ENCODE peak calls at places on chromosomes 4 and X, in six cellular contexts. P, V, F, E, W and U are unnamed samples.
A peak's percentile ranks its signal among the peaks of the same experiment; 100 is the strongest.

GRCh38 chr4:69497081-69497480 is 1.4 kb upstream of the UGT2B4 start:
- DNase-seq in P (no peak), V (no peak), F (no peak), E (no peak), W (peak; percentile 0), U (no peak)

GRCh38 chrX:85024562-85024961 is 20.9 kb downstream of the APOOL start:
- DNase-seq in P (no peak), V (no peak), F (no peak), E (no peak), W (no peak), U (no peak)

GRCh38 chrX:119693032-119693995 is at the start of gene SEPTIN6:
- DNase-seq in P (peak; percentile 81), V (peak; percentile 37), F (peak; percentile 88), E (peak; percentile 59), W (peak; percentile 53), U (peak; percentile 65)

GRCh38 chr4:119050501-119051090 is 85.0 kb upstream of the MYOZ2 start:
- DNase-seq in P (no peak), V (no peak), F (no peak), E (no peak), W (no peak), U (no peak)

GRCh38 chrX:102860235-102860634 is 76.8 kb upstream of the RAB40AL start:
- DNase-seq in P (no peak), V (no peak), F (no peak), E (no peak), W (no peak), U (no peak)

GRCh38 chrX:103538728-103539127 is 19.4 kb upstream of the RAB40A start:
- DNase-seq in P (no peak), V (no peak), F (no peak), E (no peak), W (no peak), U (no peak)

GRCh38 chr4:16227462-16227868 is 1.2 kb upstream of the TAPT1 start:
- DNase-seq in P (peak; percentile 61), V (no peak), F (peak; percentile 18), E (no peak), W (peak; percentile 25), U (no peak)

GRCh38 chr4:86592553-86593249 is 1.4 kb upstream of the PTPN13 start:
- DNase-seq in P (no peak), V (no peak), F (no peak), E (no peak), W (peak; percentile 80), U (no peak)

GRCh38 chr4:22356996-22357596 is 158.8 kb downstream of the ADGRA3 start:
- DNase-seq in P (no peak), V (peak; percentile 58), F (no peak), E (no peak), W (peak; percentile 30), U (no peak)

GRCh38 chr4:1771555-1772305 is 21.4 kb upstream of the FGFR3 start:
- DNase-seq in P (no peak), V (no peak), F (no peak), E (no peak), W (no peak), U (no peak)

GRCh38 chrX:56281789-56282188 is 49.6 kb downstream of the KLF8 start:
- DNase-seq in P (no peak), V (no peak), F (peak; percentile 2), E (no peak), W (peak; percentile 15), U (no peak)

GRCh38 chrX:39982927-39983326 is 114.8 kb downstream of the BCOR start:
- DNase-seq in P (no peak), V (no peak), F (no peak), E (no peak), W (no peak), U (no peak)

GRCh38 chr4:121156822-121157769 is 7.0 kb downstream of the TNIP3 start:
- DNase-seq in P (peak; percentile 55), V (no peak), F (peak; percentile 32), E (no peak), W (peak; percentile 37), U (peak; percentile 48)

GRCh38 chr4:20127626-20128025 is 124.1 kb upstream of the SLIT2 start:
- DNase-seq in P (no peak), V (no peak), F (no peak), E (no peak), W (no peak), U (no peak)

GRCh38 chrX:21800344-21800770 is 39.1 kb upstream of the MBTPS2 start:
- DNase-seq in P (no peak), V (no peak), F (no peak), E (no peak), W (no peak), U (no peak)

GRCh38 chrX:148808825-148809224 is 308.4 kb downstream of the AFF2 start:
- DNase-seq in P (no peak), V (no peak), F (no peak), E (no peak), W (no peak), U (no peak)